ENCODE peak calls at places on chromosomes 3 and 15, in four cellular contexts. H is K562, N is SK-N-SH, T is GM12878. C is an unnamed sample.

GRCh38 chr3:126025116-126025729 is 56.2 kb downstream of the ROPN1B start:
- DNase-seq in H (no peak), N (no peak), T (no peak), C (no peak)

GRCh38 chr15:63663906-63664305 is 66.7 kb downstream of the FBXL22 start:
- DNase-seq in T (no peak), N (peak), H (no peak), C (no peak)

GRCh38 chr3:150236683-150237082 is 171.4 kb upstream of the TSC22D2 start:
- DNase-seq in H (no peak), N (no peak), T (no peak), C (no peak)

GRCh38 chr3:194249323-194250103 is 101.6 kb downstream of the CPN2 start:
- DNase-seq in T (no peak), N (peak), H (no peak), C (no peak)

GRCh38 chr3:30779686-30780287 is 114.7 kb downstream of the GADL1 start:
- DNase-seq in T (no peak), N (peak), H (no peak), C (peak)

GRCh38 chr3:86774082-86774691 is 216.8 kb downstream of the VGLL3 start:
- DNase-seq in H (no peak), T (no peak), N (no peak), C (no peak)

GRCh38 chr3:182562274-182562673 is 231.0 kb upstream of the ATP11B start:
- DNase-seq in T (no peak), N (no peak), H (no peak), C (no peak)

GRCh38 chr3:45630325-45630724 is 35.8 kb downstream of the LIMD1 start:
- DNase-seq in N (no peak), T (no peak), H (no peak), C (no peak)

GRCh38 chr15:38868326-38869114 is 303.9 kb upstream of the RASGRP1 start:
- DNase-seq in T (no peak), H (no peak), N (no peak), C (no peak)

GRCh38 chr3:138440596-138440995 is 6.2 kb downstream of the ESYT3 start:
- DNase-seq in H (no peak), N (peak), T (no peak), C (no peak)

GRCh38 chr3:63911901-63912767 is at the start of gene SCAANT1:
- DNase-seq in H (peak), N (peak), T (no peak), C (peak)

GRCh38 chr3:107206141-107206540 is 171.1 kb upstream of the CCDC54 start:
- DNase-seq in T (no peak), N (peak), H (peak), C (no peak)

GRCh38 chr3:65833761-65834505 is 204.8 kb downstream of the MAGI1 start:
- DNase-seq in N (no peak), H (no peak), T (no peak), C (no peak)

GRCh38 chr15:39301589-39301999 is 279.3 kb upstream of the THBS1 start:
- DNase-seq in N (no peak), H (no peak), T (no peak), C (no peak)

GRCh38 chr3:133883657-133884546 is 11.8 kb downstream of the RAB6B start:
- DNase-seq in T (no peak), N (no peak), H (no peak), C (no peak)

GRCh38 chr3:133882986-133883586 is 12.6 kb downstream of the RAB6B start:
- DNase-seq in H (no peak), N (no peak), T (no peak), C (no peak)

GRCh38 chr3:133880886-133881455 is 14.7 kb downstream of the RAB6B start:
- DNase-seq in N (no peak), H (no peak), T (no peak), C (no peak)

GRCh38 chr3:133881492-133881891 is 14.2 kb downstream of the RAB6B start:
- DNase-seq in N (no peak), H (no peak), T (no peak), C (no peak)

GRCh38 chr3:133881987-133882825 is 13.5 kb downstream of the RAB6B start:
- DNase-seq in H (no peak), N (no peak), T (no peak), C (no peak)
- TF ChIP-seq USF1 in H (no peak), N (no peak), T (peak), C (no peak)

DNA sequence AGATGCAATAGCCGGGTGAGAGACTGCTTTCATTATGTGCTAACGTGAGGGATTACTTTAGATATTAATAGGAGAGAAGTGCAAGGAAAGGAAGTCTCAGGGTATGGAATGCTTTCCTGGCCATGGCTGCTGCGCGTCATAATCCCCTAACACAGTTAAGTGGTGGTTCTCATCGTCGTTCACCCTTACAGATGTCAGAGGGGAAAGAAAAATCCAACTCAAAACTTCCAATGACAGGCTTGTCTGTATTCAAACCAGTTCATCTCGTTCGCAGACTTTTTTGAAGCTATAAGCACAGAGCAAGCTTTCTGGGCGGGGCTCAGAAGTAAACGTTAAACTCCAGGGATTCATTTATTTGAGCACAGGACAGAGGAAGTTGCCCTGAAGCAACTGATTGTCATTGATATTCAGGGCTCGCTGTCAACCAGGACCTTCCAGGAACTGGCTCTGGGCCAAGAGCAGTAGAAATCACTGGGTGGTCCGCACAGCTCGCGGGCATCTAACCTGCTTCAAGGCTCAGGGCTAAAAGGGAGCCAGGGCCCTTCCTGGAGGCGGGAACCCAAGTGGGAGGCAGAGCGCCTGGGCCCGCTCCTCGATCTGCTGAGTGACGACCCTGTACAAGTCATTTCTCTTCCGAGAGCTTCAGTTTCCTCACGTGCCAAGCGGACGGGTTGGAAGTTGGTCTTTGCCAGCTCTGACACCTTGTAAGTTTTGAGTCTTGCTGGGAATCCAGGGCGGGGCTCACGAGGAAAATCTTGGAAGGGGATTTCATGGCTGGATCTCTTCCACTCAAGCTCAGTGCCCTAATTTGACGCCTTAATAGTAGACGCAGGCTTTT is 1.1 kb upstream of the LPP start:
- DNase-seq in T (no peak), H (no peak), N (peak), C (peak)
- TF ChIP-seq USF1 in T (no peak), H (no peak), N (no peak), C (no peak)

DNA sequence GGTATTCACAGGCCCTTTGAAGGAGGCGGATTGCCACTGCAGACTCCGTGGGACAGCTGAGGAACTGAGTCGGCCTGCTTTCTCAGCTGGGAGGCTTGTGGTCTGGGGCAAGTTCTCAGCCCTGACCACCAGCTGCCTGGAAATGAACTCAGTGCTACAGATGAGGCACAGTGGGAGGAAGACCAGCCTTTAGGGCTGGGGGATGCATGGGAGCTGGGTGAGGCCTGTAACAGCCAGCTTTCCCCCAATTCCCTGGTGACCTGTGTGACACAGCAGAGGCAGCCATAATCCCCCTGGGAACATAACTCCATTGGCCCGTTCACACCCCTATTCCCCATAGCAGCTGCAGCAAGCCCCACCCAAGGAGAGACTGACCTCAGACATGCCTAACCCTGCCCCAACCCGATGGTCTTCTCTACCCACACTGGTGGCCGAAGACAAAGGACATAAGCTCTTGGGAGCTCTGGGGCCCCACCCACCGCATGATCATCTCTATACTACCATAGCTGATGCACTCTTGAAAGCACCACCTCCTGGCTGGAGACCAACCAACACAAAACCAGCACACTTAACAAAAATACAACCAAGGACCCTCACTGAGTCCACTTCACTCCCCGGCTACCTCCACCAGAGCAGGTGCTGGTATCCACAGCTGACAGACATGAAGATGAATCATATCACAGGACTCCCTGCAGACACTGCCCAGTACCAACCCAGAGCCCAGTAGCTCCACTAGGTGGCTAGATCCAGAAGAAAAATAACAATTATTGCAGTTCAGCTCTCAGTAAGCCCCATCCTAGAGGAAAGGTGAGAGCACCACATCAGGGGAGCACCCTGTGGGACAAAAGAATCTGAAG is 24.9 kb downstream of the ZMAT3 start:
- DNase-seq in H (no peak), T (peak), N (no peak), C (no peak)
- TF ChIP-seq USF1 in H (no peak), T (no peak), N (no peak), C (no peak)

GRCh38 chr3:17605032-17605431 is 137.4 kb downstream of the TBC1D5 start:
- DNase-seq in N (no peak), T (no peak), H (no peak), C (no peak)
- TF ChIP-seq USF1 in N (no peak), T (no peak), H (no peak), C (no peak)

GRCh38 chr15:29698030-29698701 is 124.1 kb downstream of the TJP1 start:
- DNase-seq in H (no peak), N (no peak), T (no peak), C (no peak)
- TF ChIP-seq USF1 in H (no peak), N (no peak), T (no peak), C (no peak)

DNA sequence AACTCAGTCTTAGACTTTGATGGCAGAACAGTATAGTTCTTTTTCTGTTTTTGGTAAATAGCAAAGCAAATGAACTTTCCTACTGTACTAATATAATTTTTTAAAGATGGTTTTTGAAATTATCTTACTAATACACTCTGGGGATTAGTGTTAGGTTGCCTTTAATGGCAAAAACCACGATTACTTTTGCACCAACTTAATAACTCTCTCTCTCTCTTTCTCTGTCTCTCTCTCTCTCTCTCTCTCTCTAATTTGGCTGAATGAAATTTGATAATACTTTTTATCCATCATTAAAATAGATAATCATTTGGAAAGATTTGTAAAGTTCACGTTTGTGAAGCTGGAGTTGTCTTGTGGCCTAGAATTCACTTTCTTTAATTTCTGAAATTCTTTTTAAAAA is 257.8 kb downstream of the LPP start:
- DNase-seq in H (no peak), T (no peak), N (no peak), C (no peak)
- TF ChIP-seq USF1 in H (no peak), T (no peak), N (no peak), C (no peak)

GRCh38 chr3:172317984-172318383 is 130.3 kb downstream of the GHSR start:
- DNase-seq in T (peak), N (peak), H (no peak), C (no peak)
- TF ChIP-seq USF1 in T (no peak), N (no peak), H (no peak), C (no peak)

DNA sequence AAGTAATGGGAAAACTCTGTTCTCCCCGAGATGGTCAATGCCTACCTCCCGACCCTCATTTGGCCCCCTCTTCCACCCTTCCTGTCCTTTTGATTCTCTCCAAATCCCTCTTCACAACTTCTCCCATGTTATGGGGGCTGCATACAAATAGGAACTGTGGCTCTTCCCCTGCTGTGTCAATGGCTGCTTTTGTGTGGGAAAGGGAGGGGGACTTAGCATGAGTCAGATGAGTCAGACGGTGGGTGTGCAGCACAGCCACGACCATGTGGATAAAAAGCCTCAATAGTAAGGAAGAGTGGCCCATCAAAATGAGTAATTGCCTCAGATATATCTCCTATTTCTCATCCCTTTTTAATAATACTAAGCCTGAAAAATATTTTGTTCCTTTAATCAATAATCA is 31.9 kb downstream of the SPATA16 start:
- DNase-seq in H (no peak), N (no peak), T (no peak), C (no peak)
- TF ChIP-seq USF1 in H (no peak), N (no peak), T (no peak), C (no peak)

C was measured in WTC11.